ENCODE peak calls at places on chromosomes 1 and 21, in six cellular contexts. J is CD4-positive, CD25-positive, alpha-beta regulatory T cell; W is heart right ventricle; K is OCI-LY7; X is effector memory CD4-positive, alpha-beta T cell; I is cardiac muscle cell. V is an unnamed sample. For H3K4me1, the result is how much of the 10 kb centered on the place peaks cover.

GRCh38 chr1:157077394-157077793 is 22.2 kb downstream of the ETV3L start:
- DNase-seq in K (no peak), X (no peak), I (no peak), J (no peak), W (no peak), V (no peak)

GRCh38 chr1:199303035-199303434 is 664.2 kb downstream of the PTPRC start:
- DNase-seq in W (no peak), X (no peak), K (no peak), I (no peak), J (no peak), V (no peak)

GRCh38 chr21:42079939-42080787 is 9.0 kb downstream of the UMODL1 start:
- DNase-seq in I (no peak), X (no peak), W (no peak), K (no peak), J (no peak), V (peak)

GRCh38 chr1:163094182-163094581 is 25.0 kb downstream of the RGS4 start:
- DNase-seq in W (no peak), X (no peak), J (no peak), I (no peak), K (no peak), V (no peak)

GRCh38 chr1:65409927-65410326 is 10.5 kb upstream of the LEPR start:
- DNase-seq in X (no peak), W (no peak), J (no peak), K (no peak), I (no peak), V (no peak)

GRCh38 chr1:101282314-101283087 is 45.7 kb downstream of the S1PR1 start:
- DNase-seq in I (no peak), J (no peak), X (no peak), K (no peak), W (no peak), V (no peak)

GRCh38 chr21:46475296-46475695 is 16.6 kb downstream of the DIP2A start:
- DNase-seq in W (no peak), X (no peak), K (no peak), I (no peak), J (no peak), V (no peak)

GRCh38 chr21:42254631-42255030 is 35.7 kb downstream of the ABCG1 start:
- DNase-seq in J (no peak), X (no peak), K (no peak), W (no peak), I (no peak), V (no peak)

GRCh38 chr21:34072145-34073031 is 990 bp upstream of the MRPS6 start:
- DNase-seq in W (no peak), J (no peak), X (no peak), K (no peak), I (no peak), V (no peak)

GRCh38 chr1:182069028-182069466 is 7.5 kb upstream of the ZNF648 start:
- DNase-seq in K (peak), X (no peak), W (peak), I (peak), J (no peak), V (peak)

GRCh38 chr1:21324368-21325137 is 34.3 kb upstream of the ECE1 start:
- DNase-seq in X (no peak), W (peak), K (peak), J (peak), I (no peak), V (peak)

GRCh38 chr1:167562697-167563096 is 9.1 kb upstream of the CREG1 start:
- DNase-seq in I (no peak), W (no peak), J (no peak), X (no peak), K (no peak), V (no peak)

GRCh38 chr1:66182551-66183178 is 351.3 kb upstream of the SGIP1 start:
- DNase-seq in J (peak), W (no peak), I (no peak), K (no peak), X (peak), V (no peak)

GRCh38 chr1:172581779-172582178 is 48.8 kb downstream of the SUCO start:
- DNase-seq in I (no peak), J (no peak), W (no peak), K (no peak), X (no peak), V (no peak)

GRCh38 chr1:150971583-150972416 is 2.8 kb downstream of the CERS2 start:
- DNase-seq in X (no peak), J (no peak), I (peak), K (peak), W (no peak), V (no peak)

GRCh38 chr1:103859721-103860120 is 110.0 kb downstream of the AMY1C start:
- DNase-seq in W (no peak), I (no peak), X (no peak), K (no peak), J (no peak), V (no peak)

GRCh38 chr1:41578712-41579335 is 94.3 kb upstream of the EDN2 start:
- DNase-seq in I (peak), W (no peak), K (peak), X (no peak), J (no peak), V (no peak)

GRCh38 chr1:79198841-79199240 is 192.3 kb upstream of the ADGRL4 start:
- DNase-seq in I (no peak), J (no peak), W (no peak), X (no peak), K (no peak), V (no peak)

GRCh38 chr1:220880726-220881506 is 1.7 kb downstream of the HLX start:
- DNase-seq in I (no peak), X (no peak), K (no peak), J (no peak), W (peak), V (peak)

GRCh38 chr21:44960141-44961092 is 20.6 kb downstream of the SLX9 start:
- DNase-seq in K (no peak), I (no peak), W (no peak), X (no peak), J (no peak), V (peak)

DNA sequence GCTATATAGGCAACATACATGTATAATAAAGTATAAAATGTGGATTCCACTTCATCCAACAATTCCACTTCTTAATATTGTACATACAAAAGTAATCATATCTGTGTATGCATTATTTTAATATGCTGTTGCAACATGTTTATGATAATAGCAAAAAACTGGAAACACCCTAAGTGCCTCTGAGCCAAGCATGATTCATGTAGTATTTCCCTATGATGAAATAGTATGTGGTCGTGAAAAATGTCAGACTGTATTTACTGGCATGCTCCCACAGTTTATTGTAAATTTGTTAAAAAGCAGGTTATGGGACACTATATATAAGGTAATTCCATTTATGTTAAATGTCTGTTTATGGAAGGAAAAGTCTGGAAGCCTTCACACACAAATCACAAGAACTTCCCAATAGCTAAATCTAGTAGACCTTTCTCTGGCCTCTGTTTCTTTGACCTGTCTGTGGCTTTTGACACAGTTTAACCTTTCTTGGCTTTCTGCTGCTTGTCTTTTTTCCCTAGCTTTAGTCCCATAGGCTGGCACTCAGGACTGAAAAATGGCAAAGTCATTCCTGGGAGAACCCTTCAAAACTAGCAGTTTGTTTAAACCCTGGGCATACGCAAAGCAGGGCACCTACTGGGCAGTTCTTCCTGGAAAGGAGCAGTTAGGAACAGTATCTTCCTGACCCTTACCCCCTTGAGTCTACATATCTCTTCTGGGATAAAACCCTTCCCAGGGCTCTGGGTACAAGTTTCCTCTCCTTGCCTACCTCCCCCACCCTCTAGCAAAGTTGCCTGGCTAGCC is 65.5 kb upstream of the ARTN start:
- DNase-seq in J (no peak), W (no peak), X (no peak), K (no peak), I (no peak), V (no peak)
- H3K4me1 ChIP-seq in J (under half), W (under half), X (under half), K (under half), I (under half), V (under half)

GRCh38 chr1:219144659-219145313 is 28.9 kb upstream of the LYPLAL1 start:
- DNase-seq in I (no peak), J (no peak), K (no peak), X (no peak), W (no peak), V (no peak)

GRCh38 chr1:219143735-219144134 is 29.9 kb upstream of the LYPLAL1 start:
- DNase-seq in K (no peak), X (no peak), J (no peak), W (no peak), I (no peak), V (no peak)

GRCh38 chr1:219138747-219139146 is 34.9 kb upstream of the LYPLAL1 start:
- DNase-seq in I (no peak), J (no peak), K (no peak), X (no peak), W (no peak), V (no peak)

DNA sequence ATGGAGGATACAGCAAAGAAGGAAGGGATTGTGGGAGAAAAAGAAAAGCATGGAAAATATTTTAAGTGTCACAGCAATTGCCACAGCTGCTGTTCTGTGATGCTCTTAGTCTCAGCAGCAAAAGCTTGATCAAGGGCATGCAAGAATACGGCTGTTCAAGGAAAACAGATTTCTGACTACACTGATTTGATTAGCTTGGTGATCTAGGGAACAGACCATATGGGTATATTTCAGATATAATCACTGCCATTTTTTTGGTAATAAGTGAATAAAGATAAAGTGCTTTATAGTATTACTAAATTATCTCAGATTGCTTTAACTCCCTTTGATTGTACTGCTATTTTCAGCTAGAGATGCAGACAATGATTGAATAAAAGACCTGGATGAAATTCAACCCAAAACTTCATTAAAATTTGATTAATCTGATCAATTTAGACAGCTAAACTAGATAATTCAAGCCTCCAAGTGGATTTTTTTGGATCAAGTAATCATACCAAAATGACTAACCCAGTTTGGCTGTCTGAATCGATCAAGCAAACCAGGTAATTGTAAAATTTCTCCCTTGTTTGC is 33.3 kb upstream of the LYPLAL1 start:
- DNase-seq in I (no peak), W (no peak), J (no peak), K (no peak), X (no peak), V (no peak)
- H3K27ac ChIP-seq in I (no peak), W (no peak), J (no peak), K (no peak), X (no peak), V (no peak)

DNA sequence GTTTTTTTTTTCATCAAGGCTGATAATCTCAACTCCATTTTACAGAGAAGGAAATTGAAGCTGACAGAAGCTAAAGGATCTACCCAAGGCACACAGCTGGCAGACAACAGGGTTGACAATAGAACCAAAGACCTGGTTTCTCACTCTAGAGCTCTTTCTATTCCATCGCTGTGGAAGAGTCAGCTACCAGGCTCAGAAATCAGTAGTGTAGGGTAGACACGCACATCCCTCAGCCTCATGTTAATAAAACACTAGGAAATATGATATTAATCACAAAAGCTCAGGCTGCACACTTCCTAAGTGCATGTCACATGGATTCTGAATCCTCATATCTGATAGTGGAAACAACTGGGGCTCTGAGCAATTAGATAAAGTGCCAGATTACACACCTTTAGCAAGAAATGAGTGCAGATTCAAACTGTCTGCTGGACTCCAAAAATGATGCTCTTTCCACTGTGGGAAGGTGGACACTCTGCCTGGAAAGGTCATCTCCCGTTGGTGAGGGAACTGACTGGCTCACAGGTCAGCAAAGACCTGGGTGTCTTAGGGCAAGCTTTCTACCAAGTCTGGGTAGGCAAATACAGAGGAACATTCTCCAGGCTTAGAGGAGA is 139.1 kb downstream of the TGFBR3 start:
- DNase-seq in K (no peak), J (no peak), X (no peak), I (no peak), W (no peak), V (no peak)
- H3K4me1 ChIP-seq in K (under half), J (under half), X (under half), I (under half), W (half or more), V (under half)

DNA sequence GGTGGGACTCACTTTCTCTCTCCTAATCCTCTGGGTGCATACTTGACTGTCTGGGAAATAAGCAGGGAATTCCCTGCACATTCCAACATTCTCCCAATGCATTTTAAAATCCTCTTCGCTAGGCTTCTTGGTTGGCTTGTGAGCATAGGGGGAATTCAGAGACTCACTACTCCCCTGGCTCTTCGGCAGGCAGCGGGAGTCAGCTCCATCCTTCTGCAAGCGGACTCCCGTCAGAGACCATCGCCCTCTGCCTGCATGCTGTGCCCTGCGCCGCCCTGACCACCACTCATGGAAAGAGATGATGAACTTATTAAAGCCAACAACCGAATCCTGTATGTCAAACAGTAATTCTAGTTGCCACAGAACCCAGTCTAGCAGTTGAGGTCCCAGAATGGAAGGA is 118.9 kb upstream of the ADAR start:
- DNase-seq in X (no peak), I (no peak), K (no peak), W (no peak), J (no peak), V (no peak)
- H3K27ac ChIP-seq in X (no peak), I (no peak), K (no peak), W (no peak), J (no peak), V (no peak)

GRCh38 chr1:15958111-15958510 is 17.8 kb downstream of the ZBTB17 start:
- DNase-seq in I (no peak), K (no peak), X (no peak), W (no peak), J (no peak), V (no peak)

GRCh38 chr1:15959847-15960446 is 16.0 kb downstream of the ZBTB17 start:
- DNase-seq in W (no peak), J (no peak), I (no peak), X (no peak), K (no peak), V (no peak)

GRCh38 chr1:15959424-15959823 is 16.5 kb downstream of the ZBTB17 start:
- DNase-seq in K (no peak), J (no peak), X (no peak), I (no peak), W (no peak), V (no peak)

GRCh38 chr1:15957221-15958090 is 18.4 kb downstream of the ZBTB17 start:
- DNase-seq in X (no peak), K (no peak), W (no peak), J (no peak), I (peak), V (peak)

DNA sequence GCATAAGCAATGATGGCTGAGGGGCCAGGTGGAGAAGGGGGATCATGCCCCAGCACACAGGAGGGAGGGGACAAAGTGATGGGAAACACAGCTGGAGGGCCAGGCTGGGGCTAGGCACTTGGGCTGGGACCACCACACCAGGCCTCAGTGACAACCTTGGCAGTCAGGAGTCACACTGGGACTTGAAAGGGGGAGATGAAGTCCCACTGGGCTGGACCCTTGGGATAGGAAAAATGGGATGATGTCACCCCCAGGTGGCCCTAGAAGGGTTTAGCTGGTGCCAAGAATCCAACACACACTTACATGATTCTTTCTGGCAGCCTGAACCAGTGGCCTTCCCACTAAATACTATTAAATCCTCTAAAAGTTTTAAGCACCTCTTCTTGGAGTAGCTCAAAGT is 17.1 kb downstream of the ZBTB17 start:
- DNase-seq in J (no peak), W (no peak), K (no peak), X (no peak), I (no peak), V (no peak)
- H3K4me1 ChIP-seq in J (under half), W (under half), K (under half), X (under half), I (half or more), V (under half)

GRCh38 chr1:229207916-229208315 is 63.0 kb upstream of the RAB4A start:
- DNase-seq in J (no peak), K (no peak), X (no peak), I (no peak), W (no peak), V (no peak)

GRCh38 chr1:229209386-229209785 is 61.5 kb upstream of the RAB4A start:
- DNase-seq in J (no peak), W (no peak), K (no peak), I (no peak), X (no peak), V (no peak)

GRCh38 chr1:229208481-229208880 is 62.4 kb upstream of the RAB4A start:
- DNase-seq in K (no peak), X (no peak), J (no peak), I (no peak), W (no peak), V (no peak)

GRCh38 chr1:229210844-229211243 is 60.1 kb upstream of the RAB4A start:
- DNase-seq in J (no peak), K (no peak), X (no peak), I (no peak), W (no peak), V (no peak)

DNA sequence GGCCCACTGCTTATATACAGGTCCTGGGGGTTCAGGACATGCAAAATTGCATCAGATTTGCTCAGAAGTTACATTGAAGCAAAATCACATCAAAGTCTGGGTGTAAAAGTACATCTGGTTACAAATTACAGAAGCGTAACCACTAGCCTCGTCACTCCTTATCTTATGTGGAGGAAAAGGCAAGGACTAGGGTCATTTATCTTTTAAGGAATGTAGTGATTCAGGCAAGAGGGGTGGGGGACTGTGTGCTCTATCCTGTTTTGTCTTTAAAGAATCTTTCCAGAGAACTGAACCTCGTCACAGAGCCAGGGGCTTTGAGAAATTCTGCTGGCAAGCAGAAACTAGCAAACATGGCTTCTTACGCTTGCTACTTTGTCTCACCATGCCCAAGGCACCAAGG is 61.1 kb upstream of the RAB4A start:
- DNase-seq in X (no peak), J (no peak), I (no peak), K (no peak), W (no peak), V (no peak)
- H3K27ac ChIP-seq in X (no peak), J (no peak), I (no peak), K (no peak), W (no peak), V (no peak)